ENCODE peak calls at places on chromosomes 16 and 17, in five cellular contexts. A is tibial artery; F is CD8-positive, alpha-beta T cell; B is tibial nerve; O is pancreas. E is an unnamed sample. For H3K4me1, the result is how much of the 10 kb centered on the place peaks cover.

GRCh38 chr16:23025692-23026305 is 123.5 kb downstream of the USP31 start:
- DNase-seq in O (no peak), A (no peak), F (no peak), B (no peak), E (no peak)

GRCh38 chr16:19481291-19481690 is 40.6 kb downstream of the GDE1 start:
- DNase-seq in B (no peak), A (no peak), O (no peak), F (no peak), E (no peak)

GRCh38 chr17:54013117-54013516 is 190.4 kb downstream of the KIF2B start:
- DNase-seq in A (no peak), B (no peak), F (no peak), O (no peak), E (no peak)

GRCh38 chr16:62213763-62214162 is 177.5 kb upstream of the CDH8 start:
- DNase-seq in F (no peak), B (no peak), A (no peak), O (no peak), E (peak)

GRCh38 chr16:88440111-88440510 is 13.0 kb upstream of the ZFPM1 start:
- DNase-seq in F (no peak), O (no peak), B (no peak), A (no peak), E (no peak)

GRCh38 chr16:81492965-81493754 is 48.6 kb downstream of the CMIP start:
- DNase-seq in B (no peak), F (no peak), O (peak), A (no peak), E (no peak)

GRCh38 chr17:37570527-37571093 is 38.6 kb downstream of the SYNRG start:
- DNase-seq in B (no peak), O (peak), A (no peak), F (no peak), E (peak)

GRCh38 chr17:7281074-7281952 is at the start of gene SLC2A4:
- DNase-seq in B (peak), F (peak), A (peak), O (peak), E (no peak)

GRCh38 chr17:63140255-63140654 is 174.2 kb downstream of the TANC2 start:
- DNase-seq in B (peak), O (no peak), F (no peak), A (no peak), E (no peak)

GRCh38 chr17:8163978-8164814 is 1.4 kb upstream of the VAMP2 start:
- DNase-seq in A (peak), F (no peak), O (peak), B (peak), E (no peak)

GRCh38 chr17:21162394-21162775 is 35.6 kb downstream of the DHRS7B start:
- DNase-seq in F (no peak), A (no peak), O (no peak), B (no peak), E (no peak)

GRCh38 chr17:81291662-81292061 is 3.4 kb downstream of the SLC38A10 start:
- DNase-seq in A (peak), B (peak), O (peak), F (peak), E (no peak)

GRCh38 chr17:17781591-17782424 is 55.0 kb downstream of the SREBF1 start:
- DNase-seq in A (peak), B (peak), F (no peak), O (peak), E (no peak)

GRCh38 chr16:85586360-85587145 is 26.6 kb upstream of the GSE1 start:
- DNase-seq in F (no peak), A (peak), B (no peak), O (peak), E (no peak)

GRCh38 chr16:66382966-66383299 is 16.4 kb downstream of the CDH5 start:
- DNase-seq in A (no peak), O (no peak), B (no peak), F (no peak), E (no peak)

GRCh38 chr17:48344241-48344640 is 85.8 kb downstream of the SKAP1 start:
- DNase-seq in O (no peak), A (no peak), F (no peak), B (no peak), E (no peak)

GRCh38 chr16:53803451-53803850 is 99.5 kb downstream of the FTO start:
- DNase-seq in A (no peak), B (no peak), F (no peak), O (no peak), E (no peak)

GRCh38 chr17:41917192-41917591 is 1.6 kb downstream of the ACLY start:
- DNase-seq in O (peak), A (no peak), B (peak), F (no peak), E (no peak)

GRCh38 chr17:19238167-19238505 is 970 bp downstream of the EPN2 start:
- DNase-seq in A (peak), F (no peak), B (no peak), O (peak), E (no peak)

GRCh38 chr16:6360641-6361040 is 972.0 kb upstream of the RBFOX1 start:
- DNase-seq in F (no peak), O (no peak), B (no peak), A (no peak), E (no peak)

GRCh38 chr16:84502075-84502474 is 2.4 kb downstream of the MEAK7 start:
- DNase-seq in O (no peak), A (peak), B (no peak), F (no peak), E (no peak)

DNA sequence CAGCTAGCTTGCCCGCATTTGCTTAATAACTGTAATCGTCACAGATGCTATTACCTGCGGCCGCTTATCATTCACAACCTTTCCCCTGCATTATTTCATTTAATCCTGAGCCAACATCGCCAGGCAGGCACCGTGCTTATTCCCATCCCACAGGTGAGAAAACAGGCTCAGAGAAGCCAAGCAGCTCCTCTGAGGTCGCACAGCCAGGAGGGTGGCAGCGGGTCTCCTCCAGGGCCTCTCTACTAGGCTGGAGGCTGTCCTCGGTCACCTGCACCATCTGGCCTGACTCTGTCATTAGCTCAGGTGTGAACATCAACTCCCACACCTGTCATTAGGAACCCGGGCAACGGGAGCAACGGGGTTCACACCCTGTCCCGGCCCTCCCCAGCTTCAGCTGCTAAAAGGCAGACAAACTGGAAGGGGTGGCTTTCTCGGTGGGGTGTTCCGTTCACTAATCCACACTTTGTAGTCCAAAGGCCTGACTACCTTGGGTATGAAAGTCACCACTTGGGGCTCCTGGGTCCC is 3.0 kb downstream of the PPL start:
- DNase-seq in F (no peak), O (no peak), B (no peak), A (no peak), E (no peak)
- H3K27ac ChIP-seq in F (no peak), O (no peak), B (no peak), A (no peak), E (no peak)

DNA sequence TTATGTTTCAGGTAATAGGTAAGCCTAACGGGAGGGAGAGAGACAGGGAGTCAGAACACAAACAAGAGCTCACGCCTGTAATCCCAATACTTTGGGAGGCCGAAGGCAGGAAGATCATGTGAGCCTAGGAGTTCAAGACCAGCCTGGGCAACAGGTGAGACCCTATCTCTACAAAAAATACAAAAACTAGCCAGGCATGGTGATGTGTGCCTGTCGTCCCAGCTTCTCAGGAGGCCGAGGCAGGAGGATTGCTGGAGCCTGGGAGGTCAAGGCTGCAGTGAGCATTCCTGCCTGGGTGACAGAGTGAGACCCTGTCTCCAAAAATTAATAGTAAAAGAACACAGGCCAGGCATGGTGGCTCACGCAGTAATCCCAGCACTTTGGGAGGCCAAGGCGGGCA is 27.4 kb downstream of the YWHAE start:
- DNase-seq in A (no peak), B (no peak), O (no peak), F (no peak), E (no peak)
- H3K4me1 ChIP-seq in A (under half), B (half or more), O (under half), F (under half), E (under half)

GRCh38 chr16:64809876-64810629 is 311.8 kb downstream of the CDH11 start:
- DNase-seq in F (no peak), O (no peak), A (no peak), B (no peak), E (no peak)

GRCh38 chr16:64808474-64808873 is 313.4 kb downstream of the CDH11 start:
- DNase-seq in A (no peak), O (no peak), F (no peak), B (no peak), E (no peak)
- H3K27ac ChIP-seq in A (no peak), O (no peak), F (no peak), B (no peak), E (no peak)

DNA sequence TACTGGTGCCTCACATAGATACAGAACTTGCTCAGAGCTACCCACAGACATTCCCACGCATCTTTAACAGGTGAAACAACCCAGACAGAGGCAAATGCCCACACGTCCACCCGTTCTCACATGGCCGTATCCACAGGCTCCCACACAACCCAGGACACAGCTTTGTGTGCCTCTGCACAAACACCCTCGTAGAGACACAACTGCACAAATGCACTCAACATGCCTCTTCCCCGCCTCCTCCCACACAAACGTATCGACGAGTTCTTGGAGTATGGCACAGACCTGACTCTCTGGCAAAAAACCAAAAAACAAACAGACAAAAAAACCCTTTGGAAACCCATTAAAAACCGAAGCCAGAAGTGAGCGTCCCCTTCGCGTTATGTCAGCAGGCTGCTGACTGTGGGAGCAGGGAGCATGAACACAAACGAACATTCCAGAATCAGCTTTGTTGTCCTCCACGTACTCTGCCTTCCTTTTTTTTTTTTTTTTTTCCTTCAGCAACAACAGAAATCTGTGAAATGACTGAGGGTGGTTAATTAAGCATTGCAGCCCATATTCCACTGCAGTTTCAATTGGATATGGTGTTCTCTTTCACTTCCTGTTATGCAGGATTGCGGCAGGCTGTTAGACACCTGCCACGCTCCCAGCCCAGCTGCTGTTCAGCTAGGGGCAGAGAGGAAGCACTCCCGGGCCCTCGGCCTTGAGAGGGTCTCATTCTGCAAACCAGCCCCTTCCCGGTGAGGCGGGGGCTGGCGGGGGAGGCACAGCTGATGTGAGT is 313.7 kb downstream of the MAF start:
- DNase-seq in F (no peak), O (peak), A (peak), B (peak), E (no peak)
- H3K4me1 ChIP-seq in F (under half), O (under half), A (under half), B (under half), E (under half)

DNA sequence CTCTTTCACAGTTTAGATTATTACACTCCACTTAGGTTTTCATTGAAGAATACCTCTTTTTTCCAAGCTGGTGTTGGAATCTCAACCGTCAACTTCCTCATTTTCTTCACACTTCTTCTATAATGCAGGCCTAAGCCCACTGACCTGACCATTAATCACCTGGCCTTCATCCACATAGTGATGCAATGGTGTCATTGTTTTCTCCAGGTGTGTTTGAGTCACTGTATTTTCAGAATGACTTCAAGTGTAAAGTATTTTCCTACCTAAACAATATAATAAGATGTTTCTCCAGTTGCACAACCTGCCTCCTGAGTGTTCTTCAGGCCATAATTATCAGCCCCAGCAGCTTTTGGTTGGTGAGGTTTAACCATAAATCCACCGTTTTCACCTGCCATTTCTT is 1675.1 kb downstream of the TP53TG3F start:
- DNase-seq in A (no peak), O (no peak), F (no peak), B (no peak), E (no peak)
- H3K27ac ChIP-seq in A (no peak), O (no peak), F (no peak), B (no peak), E (no peak)

GRCh38 chr17:5584971-5585794 is 874 bp upstream of the NLRP1 start:
- DNase-seq in B (no peak), A (no peak), O (no peak), F (no peak), E (no peak)
- H3K4me1 ChIP-seq in B (under half), A (under half), O (under half), F (half or more), E (under half)

GRCh38 chr17:28371245-28372202 is at the start of gene SARM1:
- DNase-seq in A (peak), F (peak), B (peak), O (peak), E (peak)

GRCh38 chr17:28368915-28369683 is 1.0 kb downstream of the VTN start:
- DNase-seq in B (no peak), F (no peak), A (no peak), O (no peak), E (no peak)

GRCh38 chr17:28369684-28370034 is 448 bp downstream of the VTN start:
- DNase-seq in A (no peak), B (no peak), F (no peak), O (no peak), E (no peak)

GRCh38 chr17:28370035-28370743 is at the start of gene VTN:
- DNase-seq in O (peak), B (no peak), A (no peak), F (no peak), E (no peak)

DNA sequence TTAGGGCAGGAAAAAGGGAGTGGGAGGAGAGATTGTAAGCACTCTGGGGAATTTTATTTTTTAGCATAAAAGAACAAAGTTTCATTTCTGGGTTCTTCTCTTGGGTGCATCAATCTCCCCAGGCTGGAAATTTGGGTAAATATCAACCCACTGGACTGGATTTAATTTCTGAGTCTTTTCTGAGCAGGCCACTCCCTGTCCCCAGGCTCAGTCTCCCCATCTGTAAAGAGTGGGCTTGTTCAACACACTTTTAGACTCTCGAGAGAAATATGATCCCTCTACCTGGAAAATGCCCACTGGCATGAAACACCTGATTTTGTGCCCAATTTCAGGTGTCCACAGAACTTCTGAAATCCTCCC is 617 bp upstream of the VTN start:
- DNase-seq in B (no peak), F (no peak), O (no peak), A (no peak), E (no peak)
- H3K27ac ChIP-seq in B (peak), F (peak), O (peak), A (peak), E (no peak)

GRCh38 chr16:68289202-68289601 is 21.5 kb downstream of the SLC7A6OS start:
- DNase-seq in F (no peak), A (no peak), O (no peak), B (no peak), E (no peak)
- H3K4me1 ChIP-seq in F (half or more), A (under half), O (under half), B (half or more), E (under half)